ENCODE peak calls at places on chromosomes 2 and 18, in five cellular contexts. One of them, this sample, is unnamed. For H3K4me1, the result is how much of the 10 kb centered on the place peaks cover.

GRCh38 chr2:163716101-163716500 is 19.7 kb downstream of the FIGN start:
- DNase-seq in ovary: no peak
- DNase-seq in HCT116: no peak
- DNase-seq in A549: no peak
- DNase-seq in stomach: no peak
- DNase-seq in this sample: no peak

GRCh38 chr2:165016772-165017411 is 61.6 kb upstream of the SLC38A11 start:
- DNase-seq in ovary: no peak
- DNase-seq in HCT116: peak
- DNase-seq in A549: peak
- DNase-seq in stomach: no peak
- DNase-seq in this sample: peak

GRCh38 chr2:85409719-85410583 is at the start of gene CAPG:
- DNase-seq in ovary: no peak
- DNase-seq in HCT116: no peak
- DNase-seq in A549: no peak
- DNase-seq in stomach: peak
- DNase-seq in this sample: peak

GRCh38 chr2:200787351-200788128 is 24.2 kb upstream of the BZW1 start:
- DNase-seq in ovary: no peak
- DNase-seq in HCT116: no peak
- DNase-seq in A549: no peak
- DNase-seq in stomach: no peak
- DNase-seq in this sample: peak

GRCh38 chr2:72154386-72154785 is 6.7 kb upstream of the CYP26B1 start:
- DNase-seq in ovary: no peak
- DNase-seq in HCT116: no peak
- DNase-seq in A549: no peak
- DNase-seq in stomach: peak
- DNase-seq in this sample: no peak

GRCh38 chr2:74712223-74713053 is 58.4 kb downstream of the SEMA4F start:
- DNase-seq in ovary: no peak
- DNase-seq in HCT116: no peak
- DNase-seq in A549: no peak
- DNase-seq in stomach: no peak
- DNase-seq in this sample: no peak

GRCh38 chr2:189696223-189696622 is 21.8 kb downstream of the ANKAR start:
- DNase-seq in ovary: no peak
- DNase-seq in HCT116: no peak
- DNase-seq in A549: no peak
- DNase-seq in stomach: no peak
- DNase-seq in this sample: no peak

GRCh38 chr18:61891874-61892273 is 933 bp downstream of the RNF152 start:
- DNase-seq in ovary: no peak
- DNase-seq in HCT116: no peak
- DNase-seq in A549: no peak
- DNase-seq in stomach: no peak
- DNase-seq in this sample: peak

GRCh38 chr2:40363631-40364030 is 88.3 kb downstream of the SLC8A1 start:
- DNase-seq in ovary: no peak
- DNase-seq in HCT116: no peak
- DNase-seq in A549: no peak
- DNase-seq in stomach: no peak
- DNase-seq in this sample: no peak

GRCh38 chr18:79950440-79951341 is 762 bp downstream of the SLC66A2 start:
- DNase-seq in ovary: no peak
- DNase-seq in HCT116: no peak
- DNase-seq in A549: peak
- DNase-seq in stomach: peak
- DNase-seq in this sample: peak

GRCh38 chr2:68466361-68466777 is 725 bp downstream of the FBXO48 start:
- DNase-seq in ovary: no peak
- DNase-seq in HCT116: no peak
- DNase-seq in A549: peak
- DNase-seq in stomach: no peak
- DNase-seq in this sample: no peak

GRCh38 chr2:3827673-3828575 is 124.5 kb downstream of the DCDC2C start:
- DNase-seq in ovary: no peak
- DNase-seq in HCT116: no peak
- DNase-seq in A549: peak
- DNase-seq in stomach: no peak
- DNase-seq in this sample: peak

GRCh38 chr2:159131882-159132281 is 154.6 kb downstream of the WDSUB1 start:
- DNase-seq in ovary: no peak
- DNase-seq in HCT116: peak
- DNase-seq in A549: no peak
- DNase-seq in stomach: no peak
- DNase-seq in this sample: no peak

GRCh38 chr2:206211657-206212255 is 52.1 kb downstream of the EEF1B2 start:
- DNase-seq in ovary: no peak
- DNase-seq in HCT116: no peak
- DNase-seq in A549: no peak
- DNase-seq in stomach: no peak
- DNase-seq in this sample: peak

GRCh38 chr18:6885992-6886823 is 156.7 kb downstream of the ARHGAP28 start:
- DNase-seq in ovary: peak
- DNase-seq in HCT116: no peak
- DNase-seq in A549: peak
- DNase-seq in stomach: peak
- DNase-seq in this sample: peak

GRCh38 chr2:20571231-20571630 is 79.7 kb downstream of the HS1BP3 start:
- DNase-seq in ovary: no peak
- DNase-seq in HCT116: no peak
- DNase-seq in A549: no peak
- DNase-seq in stomach: no peak
- DNase-seq in this sample: no peak
- TF ChIP-seq POLR2A in ovary: no peak
- TF ChIP-seq POLR2A in HCT116: no peak
- TF ChIP-seq POLR2A in A549: no peak
- TF ChIP-seq POLR2A in stomach: no peak
- TF ChIP-seq POLR2A in this sample: no peak

GRCh38 chr2:230870544-230871360 is 6.0 kb downstream of the ITM2C start:
- DNase-seq in ovary: no peak
- DNase-seq in HCT116: no peak
- DNase-seq in A549: no peak
- DNase-seq in stomach: peak
- DNase-seq in this sample: no peak
- H3K4me1 ChIP-seq in ovary: under half
- H3K4me1 ChIP-seq in HCT116: under half
- H3K4me1 ChIP-seq in A549: under half
- H3K4me1 ChIP-seq in stomach: half or more
- H3K4me1 ChIP-seq in this sample: under half

GRCh38 chr2:195560209-195560907 is 96.7 kb upstream of the SLC39A10 start:
- DNase-seq in ovary: no peak
- DNase-seq in HCT116: no peak
- DNase-seq in A549: no peak
- DNase-seq in stomach: peak
- DNase-seq in this sample: no peak

GRCh38 chr2:195555971-195556370 is 101.1 kb upstream of the SLC39A10 start:
- DNase-seq in ovary: no peak
- DNase-seq in HCT116: no peak
- DNase-seq in A549: no peak
- DNase-seq in stomach: no peak
- DNase-seq in this sample: no peak

GRCh38 chr2:195561205-195562032 is 95.6 kb upstream of the SLC39A10 start:
- DNase-seq in ovary: no peak
- DNase-seq in HCT116: no peak
- DNase-seq in A549: peak
- DNase-seq in stomach: no peak
- DNase-seq in this sample: no peak

GRCh38 chr2:195562624-195563566 is 94.1 kb upstream of the SLC39A10 start:
- DNase-seq in ovary: no peak
- DNase-seq in HCT116: no peak
- DNase-seq in A549: no peak
- DNase-seq in stomach: no peak
- DNase-seq in this sample: no peak

DNA sequence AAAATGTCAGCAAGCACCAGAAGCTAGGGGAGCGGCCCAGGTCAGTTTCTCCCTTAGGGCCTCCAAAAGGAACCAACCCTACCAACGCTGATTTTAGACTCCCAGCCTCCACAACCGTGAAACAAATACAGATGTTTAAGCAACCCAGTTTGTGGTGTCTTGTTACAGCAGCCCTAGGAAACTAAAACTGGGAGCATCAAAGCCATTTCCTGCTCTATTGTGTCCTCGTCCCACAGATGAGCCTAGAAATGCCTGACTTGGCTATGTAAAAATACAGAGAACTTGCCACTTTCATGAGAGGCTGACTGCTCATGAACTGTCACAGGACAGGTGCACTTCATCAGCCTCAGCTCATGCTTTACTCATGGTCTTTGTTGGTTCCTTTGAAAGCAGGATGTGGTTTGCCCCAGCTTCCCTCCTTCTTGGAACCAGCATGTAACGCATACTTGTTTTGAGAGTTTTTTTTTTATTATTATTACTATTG is 97.6 kb upstream of the SLC39A10 start:
- DNase-seq in ovary: no peak
- DNase-seq in HCT116: no peak
- DNase-seq in A549: no peak
- DNase-seq in stomach: no peak
- DNase-seq in this sample: no peak
- H3K27ac ChIP-seq in ovary: no peak
- H3K27ac ChIP-seq in HCT116: no peak
- H3K27ac ChIP-seq in A549: peak
- H3K27ac ChIP-seq in stomach: peak
- H3K27ac ChIP-seq in this sample: no peak

GRCh38 chr2:233105156-233105895 is 45.2 kb downstream of the INPP5D start:
- DNase-seq in ovary: no peak
- DNase-seq in HCT116: no peak
- DNase-seq in A549: no peak
- DNase-seq in stomach: no peak
- DNase-seq in this sample: no peak
- TF ChIP-seq POLR2A in ovary: no peak
- TF ChIP-seq POLR2A in HCT116: no peak
- TF ChIP-seq POLR2A in A549: no peak
- TF ChIP-seq POLR2A in stomach: no peak
- TF ChIP-seq POLR2A in this sample: no peak

GRCh38 chr2:170248574-170249393 is 70.8 kb downstream of the MYO3B start:
- DNase-seq in ovary: no peak
- DNase-seq in HCT116: no peak
- DNase-seq in A549: no peak
- DNase-seq in stomach: no peak
- DNase-seq in this sample: no peak

GRCh38 chr2:170252414-170252813 is 74.5 kb downstream of the MYO3B start:
- DNase-seq in ovary: no peak
- DNase-seq in HCT116: no peak
- DNase-seq in A549: no peak
- DNase-seq in stomach: no peak
- DNase-seq in this sample: no peak

GRCh38 chr2:170249761-170250160 is 71.8 kb downstream of the MYO3B start:
- DNase-seq in ovary: no peak
- DNase-seq in HCT116: no peak
- DNase-seq in A549: no peak
- DNase-seq in stomach: no peak
- DNase-seq in this sample: no peak

GRCh38 chr2:170247882-170248393 is 70.0 kb downstream of the MYO3B start:
- DNase-seq in ovary: no peak
- DNase-seq in HCT116: no peak
- DNase-seq in A549: no peak
- DNase-seq in stomach: no peak
- DNase-seq in this sample: no peak

DNA sequence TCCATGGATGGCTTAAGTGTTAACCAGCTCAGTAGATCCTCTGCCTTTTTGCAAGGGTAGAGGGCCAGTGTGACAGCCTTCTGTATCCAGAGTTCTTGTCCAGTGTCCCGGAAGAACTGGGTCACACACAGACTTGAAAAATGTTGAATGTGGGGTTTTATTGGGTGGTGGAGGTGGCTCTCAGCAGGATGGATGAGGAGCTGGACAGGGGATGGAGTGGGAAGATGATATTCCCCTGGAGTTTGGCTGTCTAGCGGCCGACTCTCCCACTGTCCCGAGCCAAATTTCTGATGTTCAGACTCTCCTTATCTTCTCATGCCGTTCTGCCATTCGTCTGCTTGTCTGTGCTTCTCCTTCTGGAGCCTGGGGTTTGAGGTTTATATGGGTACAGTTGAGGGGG is 72.6 kb downstream of the MYO3B start:
- DNase-seq in ovary: no peak
- DNase-seq in HCT116: no peak
- DNase-seq in A549: no peak
- DNase-seq in stomach: no peak
- DNase-seq in this sample: no peak
- H3K4me1 ChIP-seq in ovary: under half
- H3K4me1 ChIP-seq in HCT116: under half
- H3K4me1 ChIP-seq in A549: under half
- H3K4me1 ChIP-seq in stomach: under half
- H3K4me1 ChIP-seq in this sample: under half

DNA sequence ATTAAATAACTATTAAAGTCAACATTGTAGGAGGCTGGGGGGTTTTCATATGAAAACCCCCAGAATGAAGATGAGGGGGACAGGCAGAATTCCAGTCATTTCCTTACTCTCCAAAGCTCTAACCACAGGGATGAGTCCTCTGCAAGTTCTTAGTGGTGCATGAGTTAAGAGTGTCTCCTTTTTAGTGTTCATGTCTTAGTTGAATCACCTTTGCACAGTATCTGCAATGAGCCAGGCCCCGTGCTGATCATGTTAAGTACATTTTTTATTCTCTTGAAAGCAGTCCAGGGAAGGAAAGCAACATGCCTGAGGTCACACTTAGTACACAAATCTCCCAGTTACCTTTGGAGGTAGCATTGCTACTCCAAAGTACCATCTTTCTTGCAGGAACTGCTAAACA is 25.7 kb upstream of the MSGN1 start:
- DNase-seq in ovary: no peak
- DNase-seq in HCT116: no peak
- DNase-seq in A549: no peak
- DNase-seq in stomach: no peak
- DNase-seq in this sample: no peak
- H3K27ac ChIP-seq in ovary: no peak
- H3K27ac ChIP-seq in HCT116: no peak
- H3K27ac ChIP-seq in A549: no peak
- H3K27ac ChIP-seq in stomach: no peak
- H3K27ac ChIP-seq in this sample: no peak